ENCODE peak calls at places on chromosomes 12 and 14, in seven cellular contexts. M, F, P, H, Z, B and Y are unnamed samples.

GRCh38 chr14:65492277-65492676 is 79.7 kb downstream of the FUT8 start:
- DNase-seq in F (no peak), H (no peak), Z (no peak), M (no peak), B (no peak), P (no peak), Y (no peak)

GRCh38 chr12:124391340-124392261 is 96.7 kb downstream of the RFLNA start:
- DNase-seq in Z (peak; percentile 78), P (peak; percentile 78), M (peak; percentile 24), H (peak; percentile 39), F (no peak), B (peak; percentile 51), Y (no peak)

GRCh38 chr12:40581889-40582288 is 110.3 kb upstream of the CNTN1 start:
- DNase-seq in F (no peak), B (no peak), H (no peak), P (no peak), Z (no peak), M (no peak), Y (no peak)

GRCh38 chr14:76236172-76237130 is 84.7 kb downstream of the GPATCH2L start:
- DNase-seq in M (no peak), Z (no peak), B (peak; percentile 55), F (no peak), H (no peak), P (no peak), Y (no peak)

GRCh38 chr14:35814371-35815005 is 5.4 kb upstream of the RALGAPA1 start:
- DNase-seq in Z (peak; percentile 47), H (peak; percentile 80), F (peak; percentile 34), P (peak; percentile 78), M (peak; percentile 25), B (peak; percentile 40), Y (no peak)

GRCh38 chr12:51904951-51905471 is 2.3 kb upstream of the ACVRL1 start:
- DNase-seq in B (peak; percentile 69), P (no peak), F (no peak), M (no peak), H (no peak), Z (no peak), Y (no peak)

GRCh38 chr12:75947171-75947723 is 84.3 kb downstream of the PHLDA1 start:
- DNase-seq in F (no peak), B (no peak), Z (no peak), M (no peak), H (no peak), P (no peak), Y (no peak)

GRCh38 chr14:68042591-68043210 is 223.1 kb downstream of the RAD51B start:
- DNase-seq in P (no peak), F (no peak), M (no peak), Z (no peak), H (no peak), B (no peak), Y (no peak)

GRCh38 chr12:48977290-48978281 is 536 bp upstream of the WNT1 start:
- DNase-seq in F (peak; percentile 43), M (no peak), P (peak; percentile 86), Z (peak; percentile 61), H (peak; percentile 83), B (peak; percentile 80), Y (peak; percentile 64)

GRCh38 chr12:26689281-26689841 is 143.6 kb downstream of the ITPR2 start:
- DNase-seq in B (no peak), H (no peak), M (no peak), Z (no peak), F (no peak), P (no peak), Y (no peak)

GRCh38 chr12:27207626-27208413 is 36.3 kb upstream of the STK38L start:
- DNase-seq in P (no peak), F (no peak), B (peak; percentile 45), M (no peak), H (no peak), Z (peak; percentile 10), Y (no peak)

GRCh38 chr12:56029666-56030293 is 8.9 kb downstream of the IKZF4 start:
- DNase-seq in P (peak; percentile 56), B (peak; percentile 67), F (no peak), Z (peak; percentile 50), M (peak; percentile 2), H (no peak), Y (peak; percentile 67)